ENCODE peak calls at places on chromosomes 1 and 21, in five cellular contexts. X is HepG2, R is ascending aorta, U is heart left ventricle, O is upper lobe of right lung. C is an unnamed sample.

GRCh38 chr1:153348511-153349362 is at the start of gene PGLYRP4:
- DNase-seq in X (no peak), R (no peak), U (no peak), O (no peak), C (no peak)

GRCh38 chr1:113223546-113223945 is 150.5 kb downstream of the LRIG2 start:
- DNase-seq in X (no peak), R (no peak), U (peak), O (no peak), C (no peak)

GRCh38 chr1:109535971-109536491 is 3.6 kb upstream of the GPR61 start:
- DNase-seq in X (no peak), O (no peak), R (no peak), U (peak), C (peak)

GRCh38 chr1:93690921-93691789 is 9.5 kb upstream of the BCAR3 start:
- DNase-seq in U (no peak), R (peak), X (no peak), O (no peak), C (no peak)

GRCh38 chr1:64396817-64397216 is 73.1 kb upstream of the CACHD1 start:
- DNase-seq in O (no peak), U (no peak), R (no peak), X (no peak), C (no peak)

GRCh38 chr1:67883069-67883468 is 49.8 kb upstream of the GNG12 start:
- DNase-seq in U (no peak), O (no peak), R (no peak), X (no peak), C (no peak)

GRCh38 chr1:96313216-96313615 is 408.4 kb upstream of the PTBP2 start:
- DNase-seq in O (no peak), X (no peak), U (no peak), R (no peak), C (no peak)

GRCh38 chr1:229717774-229718173 is 91.7 kb downstream of the URB2 start:
- DNase-seq in U (no peak), X (peak), O (no peak), R (no peak), C (no peak)

GRCh38 chr1:185208626-185209170 is 51.7 kb downstream of the SWT1 start:
- DNase-seq in R (no peak), X (no peak), U (no peak), O (no peak), C (no peak)

GRCh38 chr1:54297596-54298283 is 97.8 kb downstream of the MRPL37 start:
- DNase-seq in X (no peak), R (no peak), U (no peak), O (no peak), C (peak)

GRCh38 chr1:58895559-58896135 is 111.8 kb upstream of the JUN start:
- DNase-seq in O (no peak), R (no peak), U (no peak), X (no peak), C (no peak)

GRCh38 chr1:102897537-102897936 is 210.8 kb downstream of the COL11A1 start:
- DNase-seq in O (no peak), U (no peak), X (no peak), R (no peak), C (no peak)

GRCh38 chr1:156627313-156627880 is 8.2 kb downstream of the HAPLN2 start:
- DNase-seq in O (no peak), U (no peak), R (no peak), X (peak), C (no peak)

GRCh38 chr1:44531785-44532566 is 126.9 kb downstream of the RNF220 start:
- DNase-seq in X (peak), O (no peak), R (no peak), U (no peak), C (no peak)

GRCh38 chr1:87284456-87285240 is 44.0 kb upstream of the LMO4 start:
- DNase-seq in X (no peak), U (no peak), R (no peak), O (no peak), C (no peak)

GRCh38 chr1:23585321-23586022 is 26.2 kb upstream of the ID3 start:
- DNase-seq in U (no peak), X (no peak), R (no peak), O (no peak), C (no peak)
- H3K27ac ChIP-seq in U (no peak), X (no peak), R (no peak), O (peak), C (no peak)

DNA sequence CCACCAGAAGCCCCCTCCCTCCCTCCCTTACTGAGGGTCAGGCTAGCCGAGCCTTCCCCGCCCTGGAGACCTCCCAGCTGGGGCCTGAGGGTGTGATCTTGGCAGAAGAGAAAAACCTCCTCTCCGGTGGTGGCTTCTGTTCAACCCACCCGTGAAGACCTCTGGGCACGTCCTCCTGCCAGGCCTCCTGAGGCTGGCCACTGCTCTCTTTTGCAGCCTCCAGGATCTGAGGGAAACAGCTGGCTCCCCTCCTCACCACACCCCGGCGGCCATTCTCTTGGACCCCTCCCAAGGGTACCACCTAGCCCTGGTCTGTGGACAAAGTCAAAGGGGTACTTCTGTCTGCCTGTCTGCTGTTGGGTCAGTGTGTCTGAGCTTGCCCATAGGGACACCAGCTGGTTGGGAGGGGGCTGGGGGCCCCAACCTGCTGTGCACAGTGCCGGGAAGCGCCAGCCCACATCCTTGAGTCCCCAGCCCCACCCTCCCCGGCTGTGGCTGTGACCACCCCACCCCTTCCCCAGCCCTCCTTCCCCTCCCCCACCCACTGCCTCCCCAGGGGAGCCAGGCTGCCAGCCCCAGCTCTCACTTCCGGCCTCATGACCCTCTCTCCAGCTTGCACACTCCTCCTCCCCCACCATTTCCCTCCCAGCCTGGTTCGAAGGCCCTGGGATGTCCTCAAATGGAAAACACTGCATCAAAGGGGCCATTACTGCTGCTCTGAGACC is 48.1 kb downstream of the AHDC1 start:
- DNase-seq in X (no peak), O (no peak), U (peak), R (no peak), C (no peak)
- H3K27ac ChIP-seq in X (no peak), O (peak), U (peak), R (peak), C (peak)

GRCh38 chr21:39452965-39453332 is 1.2 kb downstream of the SH3BGR start:
- DNase-seq in R (no peak), O (no peak), X (no peak), U (no peak), C (no peak)
- H3K27ac ChIP-seq in R (peak), O (no peak), X (no peak), U (peak), C (peak)

DNA sequence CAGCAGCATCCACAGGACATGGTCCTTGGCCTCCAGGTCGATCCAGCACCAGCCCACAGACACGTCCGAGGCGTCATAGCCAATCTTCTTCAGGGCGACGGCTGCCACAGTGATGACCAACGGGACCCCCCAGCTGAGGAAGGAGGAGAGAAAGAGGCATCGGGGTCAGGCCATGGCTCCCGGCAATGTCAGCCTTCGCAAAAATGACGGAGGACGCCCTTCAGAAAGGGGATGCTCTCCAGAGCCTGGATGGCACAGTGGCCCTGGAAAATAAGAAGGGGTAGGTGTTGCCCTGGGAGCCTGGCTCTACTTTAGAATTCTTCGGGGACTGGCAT is 17.6 kb downstream of the GPR157 start:
- DNase-seq in O (no peak), U (no peak), X (no peak), R (no peak), C (no peak)
- H3K27ac ChIP-seq in O (no peak), U (no peak), X (no peak), R (no peak), C (no peak)

C was measured in caudate nucleus.